ENCODE peak calls at places on chromosomes 12 and 14, in six cellular contexts. One of them, this sample, is unnamed.

GRCh38 chr14:64572721-64573508 is 23.2 kb downstream of the PPP1R36 start:
- DNase-seq in cardiac fibroblast: no peak
- DNase-seq in thoracic aorta: no peak
- DNase-seq in B cell: no peak
- DNase-seq in fibroblast of lung: peak
- DNase-seq in adrenal gland: no peak
- DNase-seq in this sample: no peak

GRCh38 chr14:33668066-33668465 is 282.8 kb downstream of the EGLN3 start:
- DNase-seq in cardiac fibroblast: peak
- DNase-seq in thoracic aorta: no peak
- DNase-seq in B cell: no peak
- DNase-seq in fibroblast of lung: peak
- DNase-seq in adrenal gland: no peak
- DNase-seq in this sample: no peak

GRCh38 chr14:104650981-104651875 is 38.2 kb upstream of the INF2 start:
- DNase-seq in cardiac fibroblast: no peak
- DNase-seq in thoracic aorta: no peak
- DNase-seq in B cell: no peak
- DNase-seq in fibroblast of lung: no peak
- DNase-seq in adrenal gland: no peak
- DNase-seq in this sample: peak

GRCh38 chr14:50501642-50502041 is 30.7 kb downstream of the MAP4K5 start:
- DNase-seq in cardiac fibroblast: peak
- DNase-seq in thoracic aorta: no peak
- DNase-seq in B cell: no peak
- DNase-seq in fibroblast of lung: peak
- DNase-seq in adrenal gland: no peak
- DNase-seq in this sample: no peak

GRCh38 chr12:13631873-13632272 is 349.5 kb downstream of the GRIN2B start:
- DNase-seq in cardiac fibroblast: no peak
- DNase-seq in thoracic aorta: no peak
- DNase-seq in B cell: no peak
- DNase-seq in fibroblast of lung: no peak
- DNase-seq in adrenal gland: no peak
- DNase-seq in this sample: no peak

GRCh38 chr12:80939231-80939950 is 1.7 kb upstream of the LIN7A start:
- DNase-seq in cardiac fibroblast: peak
- DNase-seq in thoracic aorta: no peak
- DNase-seq in B cell: no peak
- DNase-seq in fibroblast of lung: peak
- DNase-seq in adrenal gland: no peak
- DNase-seq in this sample: no peak

GRCh38 chr12:109767456-109767855 is 53.8 kb downstream of the FAM222A start:
- DNase-seq in cardiac fibroblast: no peak
- DNase-seq in thoracic aorta: no peak
- DNase-seq in B cell: no peak
- DNase-seq in fibroblast of lung: no peak
- DNase-seq in adrenal gland: no peak
- DNase-seq in this sample: peak

GRCh38 chr12:19129486-19130223 is at the start of gene PLEKHA5:
- DNase-seq in cardiac fibroblast: peak
- DNase-seq in thoracic aorta: peak
- DNase-seq in B cell: peak
- DNase-seq in fibroblast of lung: peak
- DNase-seq in adrenal gland: peak
- DNase-seq in this sample: peak

GRCh38 chr12:1583421-1584078 is 10.8 kb downstream of the FBXL14 start:
- DNase-seq in cardiac fibroblast: peak
- DNase-seq in thoracic aorta: no peak
- DNase-seq in B cell: peak
- DNase-seq in fibroblast of lung: peak
- DNase-seq in adrenal gland: peak
- DNase-seq in this sample: no peak

GRCh38 chr12:57738661-57739237 is at the start of gene AGAP2:
- DNase-seq in cardiac fibroblast: no peak
- DNase-seq in thoracic aorta: no peak
- DNase-seq in B cell: no peak
- DNase-seq in fibroblast of lung: no peak
- DNase-seq in adrenal gland: no peak
- DNase-seq in this sample: peak

GRCh38 chr12:129161511-129161910 is 308.2 kb downstream of the GLT1D1 start:
- DNase-seq in cardiac fibroblast: no peak
- DNase-seq in thoracic aorta: no peak
- DNase-seq in B cell: no peak
- DNase-seq in fibroblast of lung: no peak
- DNase-seq in adrenal gland: no peak
- DNase-seq in this sample: no peak

GRCh38 chr14:54902521-54903420 is at the start of gene GCH1:
- DNase-seq in cardiac fibroblast: peak
- DNase-seq in thoracic aorta: no peak
- DNase-seq in B cell: peak
- DNase-seq in fibroblast of lung: peak
- DNase-seq in adrenal gland: peak
- DNase-seq in this sample: no peak

GRCh38 chr14:100893228-100893601 is 10.3 kb downstream of the RTL1 start:
- DNase-seq in cardiac fibroblast: no peak
- DNase-seq in thoracic aorta: no peak
- DNase-seq in B cell: no peak
- DNase-seq in fibroblast of lung: no peak
- DNase-seq in adrenal gland: peak
- DNase-seq in this sample: peak

GRCh38 chr14:89435527-89436273 is 18.7 kb upstream of the FOXN3 start:
- DNase-seq in cardiac fibroblast: no peak
- DNase-seq in thoracic aorta: no peak
- DNase-seq in B cell: no peak
- DNase-seq in fibroblast of lung: no peak
- DNase-seq in adrenal gland: no peak
- DNase-seq in this sample: no peak

GRCh38 chr12:30926243-30927209 is at the start of gene TSPAN11:
- DNase-seq in cardiac fibroblast: peak
- DNase-seq in thoracic aorta: no peak
- DNase-seq in B cell: no peak
- DNase-seq in fibroblast of lung: peak
- DNase-seq in adrenal gland: no peak
- DNase-seq in this sample: no peak

GRCh38 chr12:117762143-117762542 is 206.6 kb downstream of the KSR2 start:
- DNase-seq in cardiac fibroblast: no peak
- DNase-seq in thoracic aorta: no peak
- DNase-seq in B cell: no peak
- DNase-seq in fibroblast of lung: no peak
- DNase-seq in adrenal gland: no peak
- DNase-seq in this sample: no peak

GRCh38 chr12:117766008-117766407 is 202.8 kb downstream of the KSR2 start:
- DNase-seq in cardiac fibroblast: no peak
- DNase-seq in thoracic aorta: no peak
- DNase-seq in B cell: no peak
- DNase-seq in fibroblast of lung: no peak
- DNase-seq in adrenal gland: no peak
- DNase-seq in this sample: no peak

GRCh38 chr12:117760990-117761389 is 207.8 kb downstream of the KSR2 start:
- DNase-seq in cardiac fibroblast: no peak
- DNase-seq in thoracic aorta: no peak
- DNase-seq in B cell: no peak
- DNase-seq in fibroblast of lung: no peak
- DNase-seq in adrenal gland: no peak
- DNase-seq in this sample: no peak

DNA sequence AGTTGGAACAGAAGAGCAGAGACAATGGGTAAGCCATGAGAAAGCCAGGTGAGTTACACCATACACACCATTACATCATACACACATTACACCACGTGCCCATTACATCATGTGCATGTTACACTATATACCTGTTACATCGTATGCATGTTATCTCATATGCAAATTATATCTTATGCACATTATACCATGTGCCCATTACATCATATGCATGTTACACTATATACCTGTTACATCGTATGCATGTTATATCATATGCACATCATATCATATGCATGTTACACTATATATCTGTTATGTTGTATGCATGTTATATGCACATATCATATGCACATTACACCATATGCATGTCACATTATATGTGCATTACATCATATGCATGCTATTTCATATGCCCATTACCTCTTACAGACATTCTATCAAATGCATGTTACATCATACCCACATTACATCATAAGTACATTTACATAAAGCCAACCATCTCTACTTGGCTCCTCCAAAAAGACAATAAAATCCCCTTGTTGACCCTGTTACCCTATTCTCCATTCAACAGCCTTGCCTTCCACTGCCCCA is 207.2 kb downstream of the KSR2 start:
- DNase-seq in cardiac fibroblast: no peak
- DNase-seq in thoracic aorta: no peak
- DNase-seq in B cell: no peak
- DNase-seq in fibroblast of lung: no peak
- DNase-seq in adrenal gland: no peak
- DNase-seq in this sample: no peak
- TF ChIP-seq CTCF in cardiac fibroblast: no peak
- TF ChIP-seq CTCF in thoracic aorta: no peak
- TF ChIP-seq CTCF in B cell: no peak
- TF ChIP-seq CTCF in fibroblast of lung: no peak
- TF ChIP-seq CTCF in adrenal gland: no peak
- TF ChIP-seq CTCF in this sample: no peak

GRCh38 chr12:74903522-74903921 is 306.1 kb downstream of the KCNC2 start:
- DNase-seq in cardiac fibroblast: no peak
- DNase-seq in thoracic aorta: no peak
- DNase-seq in B cell: no peak
- DNase-seq in fibroblast of lung: no peak
- DNase-seq in adrenal gland: no peak
- DNase-seq in this sample: no peak
- TF ChIP-seq CTCF in cardiac fibroblast: no peak
- TF ChIP-seq CTCF in thoracic aorta: no peak
- TF ChIP-seq CTCF in B cell: no peak
- TF ChIP-seq CTCF in fibroblast of lung: no peak
- TF ChIP-seq CTCF in adrenal gland: no peak
- TF ChIP-seq CTCF in this sample: peak

GRCh38 chr12:94710933-94711332 is 60.6 kb upstream of the TMCC3 start:
- DNase-seq in cardiac fibroblast: peak
- DNase-seq in thoracic aorta: no peak
- DNase-seq in B cell: peak
- DNase-seq in fibroblast of lung: peak
- DNase-seq in adrenal gland: no peak
- DNase-seq in this sample: no peak
- TF ChIP-seq CTCF in cardiac fibroblast: peak
- TF ChIP-seq CTCF in thoracic aorta: no peak
- TF ChIP-seq CTCF in B cell: peak
- TF ChIP-seq CTCF in fibroblast of lung: peak
- TF ChIP-seq CTCF in adrenal gland: no peak
- TF ChIP-seq CTCF in this sample: peak

GRCh38 chr12:102741196-102741595 is 175.8 kb downstream of the PAH start:
- DNase-seq in cardiac fibroblast: no peak
- DNase-seq in thoracic aorta: no peak
- DNase-seq in B cell: no peak
- DNase-seq in fibroblast of lung: no peak
- DNase-seq in adrenal gland: no peak
- DNase-seq in this sample: no peak

GRCh38 chr12:102735104-102735503 is 181.9 kb downstream of the PAH start:
- DNase-seq in cardiac fibroblast: no peak
- DNase-seq in thoracic aorta: no peak
- DNase-seq in B cell: no peak
- DNase-seq in fibroblast of lung: no peak
- DNase-seq in adrenal gland: no peak
- DNase-seq in this sample: no peak

GRCh38 chr12:102736328-102736727 is 180.7 kb downstream of the PAH start:
- DNase-seq in cardiac fibroblast: no peak
- DNase-seq in thoracic aorta: no peak
- DNase-seq in B cell: no peak
- DNase-seq in fibroblast of lung: no peak
- DNase-seq in adrenal gland: no peak
- DNase-seq in this sample: no peak

DNA sequence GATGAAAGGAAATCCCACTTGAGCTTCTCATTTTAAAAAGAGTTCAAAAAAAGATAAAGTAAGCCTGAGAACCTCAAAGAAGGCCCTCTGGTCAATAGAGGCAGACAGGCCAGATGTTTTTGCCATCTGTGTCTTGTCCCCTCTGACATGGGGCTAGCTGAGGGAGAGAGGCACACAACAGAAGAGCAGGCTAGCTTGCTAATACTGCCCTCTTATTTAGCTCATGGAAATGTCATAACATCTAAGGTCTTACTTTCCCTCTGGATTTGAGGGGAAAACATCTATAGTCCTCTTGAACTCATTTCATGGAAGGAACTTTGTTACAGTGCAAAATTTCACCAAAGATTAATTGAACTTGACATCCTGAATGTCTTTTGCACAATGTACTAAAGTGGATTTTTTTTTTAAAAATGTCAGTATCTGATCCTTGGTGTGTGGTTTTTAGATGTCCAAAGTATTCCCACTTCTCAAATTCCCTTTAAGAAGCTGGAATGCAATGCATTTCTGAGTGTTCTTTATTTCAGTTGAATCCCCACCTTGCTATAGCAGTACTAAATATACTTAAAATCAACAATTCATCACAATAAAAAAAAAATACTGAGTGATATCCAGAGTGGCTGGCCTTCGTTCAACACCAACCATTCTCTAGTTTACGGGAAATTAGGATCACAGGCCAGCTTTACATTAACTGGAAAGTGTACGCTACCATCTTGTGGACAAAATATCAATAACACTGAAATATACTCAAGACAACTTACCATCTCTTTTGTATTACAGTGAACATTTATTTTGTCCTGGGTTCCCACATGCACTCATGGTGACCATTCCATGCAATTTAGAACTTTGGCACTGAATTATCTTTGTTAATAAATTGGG is 176.6 kb downstream of the PAH start:
- DNase-seq in cardiac fibroblast: peak
- DNase-seq in thoracic aorta: no peak
- DNase-seq in B cell: no peak
- DNase-seq in fibroblast of lung: peak
- DNase-seq in adrenal gland: no peak
- DNase-seq in this sample: no peak
- TF ChIP-seq CTCF in cardiac fibroblast: no peak
- TF ChIP-seq CTCF in thoracic aorta: no peak
- TF ChIP-seq CTCF in B cell: peak
- TF ChIP-seq CTCF in fibroblast of lung: no peak
- TF ChIP-seq CTCF in adrenal gland: no peak
- TF ChIP-seq CTCF in this sample: peak

GRCh38 chr14:74638066-74638465 is 26.0 kb upstream of the LTBP2 start:
- DNase-seq in cardiac fibroblast: no peak
- DNase-seq in thoracic aorta: no peak
- DNase-seq in B cell: no peak
- DNase-seq in fibroblast of lung: no peak
- DNase-seq in adrenal gland: no peak
- DNase-seq in this sample: no peak

GRCh38 chr14:74637184-74637562 is 25.1 kb upstream of the LTBP2 start:
- DNase-seq in cardiac fibroblast: no peak
- DNase-seq in thoracic aorta: no peak
- DNase-seq in B cell: no peak
- DNase-seq in fibroblast of lung: no peak
- DNase-seq in adrenal gland: no peak
- DNase-seq in this sample: no peak

GRCh38 chr14:74636424-74637183 is 24.6 kb upstream of the LTBP2 start:
- DNase-seq in cardiac fibroblast: no peak
- DNase-seq in thoracic aorta: no peak
- DNase-seq in B cell: no peak
- DNase-seq in fibroblast of lung: no peak
- DNase-seq in adrenal gland: no peak
- DNase-seq in this sample: no peak

GRCh38 chr14:74641581-74641980 is 29.5 kb upstream of the LTBP2 start:
- DNase-seq in cardiac fibroblast: no peak
- DNase-seq in thoracic aorta: no peak
- DNase-seq in B cell: no peak
- DNase-seq in fibroblast of lung: no peak
- DNase-seq in adrenal gland: no peak
- DNase-seq in this sample: peak

GRCh38 chr14:74638970-74639369 is 26.9 kb upstream of the LTBP2 start:
- DNase-seq in cardiac fibroblast: peak
- DNase-seq in thoracic aorta: no peak
- DNase-seq in B cell: no peak
- DNase-seq in fibroblast of lung: peak
- DNase-seq in adrenal gland: no peak
- DNase-seq in this sample: no peak
- TF ChIP-seq CTCF in cardiac fibroblast: no peak
- TF ChIP-seq CTCF in thoracic aorta: no peak
- TF ChIP-seq CTCF in B cell: no peak
- TF ChIP-seq CTCF in fibroblast of lung: no peak
- TF ChIP-seq CTCF in adrenal gland: no peak
- TF ChIP-seq CTCF in this sample: no peak